ENCODE peak calls at places on chromosomes 16 and 17, in five cellular contexts. A is H1, I is HCT116, R is K562, U is HepG2. V is an unnamed sample.

GRCh38 chr17:77836557-77837041 is 121.9 kb upstream of the TNRC6C start:
- DNase-seq in A (no peak), U (no peak), I (peak; percentile 65), R (no peak), V (no peak)

GRCh38 chr17:31521632-31522283 is 130.3 kb downstream of the RAB11FIP4 start:
- DNase-seq in A (no peak), U (no peak), I (no peak), R (no peak), V (no peak)

GRCh38 chr17:66337866-66338472 is 35.6 kb downstream of the PRKCA start:
- DNase-seq in R (no peak), A (no peak), U (no peak), I (no peak), V (no peak)

GRCh38 chr16:51982715-51983680 is 563.9 kb downstream of the TOX3 start:
- DNase-seq in A (peak; percentile 52), I (peak; percentile 33), U (peak; percentile 67), R (peak; percentile 58), V (no peak)

GRCh38 chr17:32536736-32537646 is 50.2 kb downstream of the CDK5R1 start:
- DNase-seq in A (no peak), I (no peak), U (no peak), R (peak; percentile 44), V (no peak)

GRCh38 chr17:59494757-59495368 is 70.5 kb upstream of the DHX40 start:
- DNase-seq in A (no peak), I (no peak), U (no peak), R (no peak), V (no peak)

GRCh38 chr16:69762843-69763556 is 868 bp downstream of the WWP2 start:
- DNase-seq in I (no peak), U (peak; percentile 37), A (no peak), R (peak; percentile 52), V (no peak)

GRCh38 chr16:54489225-54489781 is 202.7 kb upstream of the IRX3 start:
- DNase-seq in U (no peak), A (no peak), I (no peak), R (no peak), V (no peak)

GRCh38 chr16:79509221-79509631 is 91.3 kb downstream of the MAF start:
- DNase-seq in U (no peak), A (no peak), R (no peak), I (no peak), V (no peak)

GRCh38 chr17:48542956-48543853 is 1.7 kb downstream of the HOXB2 start:
- DNase-seq in I (no peak), R (peak; percentile 79), U (no peak), A (peak; percentile 84), V (no peak)

GRCh38 chr16:2964416-2965223 is 545 bp downstream of the KREMEN2 start:
- DNase-seq in U (peak; percentile 74), R (peak; percentile 92), I (peak; percentile 76), A (peak; percentile 95), V (no peak)

GRCh38 chr16:68380676-68381362 is 67.5 kb downstream of the SMPD3 start:
- DNase-seq in R (no peak), U (no peak), A (no peak), I (no peak), V (no peak)

GRCh38 chr17:78980624-78980972 is 875 bp upstream of the LGALS3BP start:
- DNase-seq in A (no peak), R (no peak), I (no peak), U (no peak), V (no peak)

GRCh38 chr17:29568331-29569244 is at the start of gene TP53I13:
- DNase-seq in A (peak; percentile 87), R (peak; percentile 94), I (peak; percentile 22), U (peak; percentile 51), V (no peak)
- TF ChIP-seq SRF in A (no peak), R (no peak), I (no peak), U (no peak), V (no peak)

GRCh38 chr16:31477220-31478216 is 5.4 kb upstream of the SLC5A2 start:
- DNase-seq in U (peak; percentile 93), I (no peak), R (peak; percentile 92), A (peak; percentile 86), V (no peak)
- TF ChIP-seq SRF in U (no peak), I (no peak), R (no peak), A (no peak), V (no peak)

DNA sequence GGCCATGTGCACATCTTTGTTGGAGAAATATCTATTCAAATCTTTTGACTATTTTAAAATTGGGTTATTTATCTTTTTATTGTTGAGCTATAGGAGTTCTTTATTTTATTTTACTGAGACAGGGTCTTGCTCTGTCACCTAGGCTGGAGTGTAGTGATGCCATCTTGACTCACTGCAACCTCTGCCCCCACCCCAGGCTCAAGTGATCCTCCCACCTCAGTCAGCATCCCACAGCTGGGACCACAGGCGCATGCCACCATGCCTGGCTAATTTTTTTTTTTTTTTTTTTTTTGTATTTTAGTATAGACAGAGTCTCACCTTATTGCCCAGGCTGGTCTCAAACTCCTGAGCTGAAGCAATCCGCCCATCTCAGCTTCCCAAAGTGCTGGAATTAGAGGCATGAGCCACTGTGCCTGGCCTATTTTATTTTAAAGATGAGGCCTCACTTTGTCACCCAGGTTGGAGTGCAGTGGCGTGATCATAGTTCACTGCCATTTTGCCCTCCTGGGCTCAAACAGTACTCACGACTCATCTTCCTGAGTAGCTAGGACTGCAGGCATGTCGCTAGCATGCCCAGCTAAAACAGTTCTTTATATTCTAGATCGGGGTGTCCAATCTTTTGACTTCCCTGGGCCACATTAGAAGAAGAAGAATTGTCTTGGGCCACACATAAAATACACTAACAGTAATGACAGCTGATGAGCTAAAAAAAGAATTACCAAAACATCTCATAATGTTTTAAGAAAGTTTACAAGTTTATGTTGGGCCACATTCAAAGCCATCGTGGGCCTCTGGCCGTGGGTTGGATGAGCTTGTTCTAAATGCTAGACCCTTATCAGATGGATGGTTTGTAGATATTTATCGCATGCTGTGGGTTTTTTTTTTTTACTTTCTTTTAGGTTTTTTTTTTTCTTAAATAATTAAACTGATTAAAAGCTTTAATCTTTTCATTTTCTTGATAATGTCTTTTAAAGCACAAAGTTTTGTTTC is 13.7 kb downstream of the TENT4B start:
- DNase-seq in I (no peak), A (no peak), R (no peak), U (peak; percentile 50), V (no peak)
- TF ChIP-seq SRF in I (no peak), A (no peak), R (no peak), U (no peak), V (no peak)

GRCh38 chr16:65024649-65025243 is 97.1 kb downstream of the CDH11 start:
- DNase-seq in U (no peak), R (no peak), A (no peak), I (no peak), V (no peak)

DNA sequence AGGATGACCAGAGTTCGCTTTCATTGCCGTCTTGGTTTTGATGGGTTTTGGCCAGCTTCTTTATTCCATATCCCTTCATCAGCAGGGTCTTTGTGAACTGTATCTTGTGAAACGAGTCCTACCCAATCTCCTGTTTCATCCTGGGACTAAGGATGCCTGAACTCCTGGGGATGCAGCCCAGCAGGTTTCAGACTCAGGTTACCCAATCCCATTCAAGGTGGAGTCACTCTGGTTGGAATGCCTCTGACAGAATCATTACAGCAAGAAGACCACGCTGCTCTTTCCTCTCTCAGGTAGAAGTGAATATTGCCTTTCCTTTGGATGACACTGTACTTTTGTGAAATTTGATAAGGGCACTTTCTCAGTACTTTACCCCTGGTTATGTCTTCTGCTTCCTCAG is 98.1 kb downstream of the CDH11 start:
- DNase-seq in U (no peak), I (no peak), R (no peak), A (no peak), V (no peak)
- TF ChIP-seq SRF in U (no peak), I (no peak), R (no peak), A (no peak), V (no peak)

DNA sequence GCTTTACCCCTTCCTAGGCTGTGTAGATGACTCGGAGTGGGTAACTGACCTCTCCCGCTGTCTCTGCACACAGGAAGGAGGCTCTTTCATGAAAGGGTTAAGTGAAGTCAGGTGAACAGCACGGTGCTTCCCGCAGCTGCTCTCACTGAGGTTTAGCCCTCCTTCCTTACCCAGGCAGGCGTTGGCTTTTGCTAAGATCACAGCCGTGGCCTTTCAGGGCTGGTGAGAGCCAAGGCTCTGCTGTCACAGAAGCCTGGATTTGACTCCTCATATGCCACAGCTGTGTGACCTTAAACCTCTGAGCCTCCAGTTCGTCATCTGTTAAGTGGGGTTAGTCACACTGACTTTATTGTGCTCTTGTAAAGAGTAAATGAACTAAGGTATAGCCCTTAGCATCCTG is 90.9 kb upstream of the PLCG2 start:
- DNase-seq in R (no peak), I (no peak), U (no peak), A (no peak), V (no peak)
- TF ChIP-seq SRF in R (no peak), I (no peak), U (no peak), A (no peak), V (no peak)

GRCh38 chr16:31344712-31345111 is 10.3 kb upstream of the ITGAX start:
- DNase-seq in I (no peak), A (no peak), R (no peak), U (peak; percentile 8), V (peak; percentile 62)
- TF ChIP-seq SRF in I (no peak), A (no peak), R (no peak), U (no peak), V (no peak)

GRCh38 chr16:10326647-10327046 is 59.2 kb upstream of the ATF7IP2 start:
- DNase-seq in I (no peak), A (no peak), U (no peak), R (no peak), V (no peak)

GRCh38 chr16:10332775-10333174 is 53.1 kb upstream of the ATF7IP2 start:
- DNase-seq in U (no peak), A (no peak), I (no peak), R (no peak), V (no peak)

GRCh38 chr16:10333321-10334032 is 52.4 kb upstream of the ATF7IP2 start:
- DNase-seq in A (no peak), I (no peak), R (no peak), U (no peak), V (no peak)

GRCh38 chr16:10335681-10336080 is 50.2 kb upstream of the ATF7IP2 start:
- DNase-seq in U (no peak), R (no peak), A (no peak), I (no peak), V (no peak)

DNA sequence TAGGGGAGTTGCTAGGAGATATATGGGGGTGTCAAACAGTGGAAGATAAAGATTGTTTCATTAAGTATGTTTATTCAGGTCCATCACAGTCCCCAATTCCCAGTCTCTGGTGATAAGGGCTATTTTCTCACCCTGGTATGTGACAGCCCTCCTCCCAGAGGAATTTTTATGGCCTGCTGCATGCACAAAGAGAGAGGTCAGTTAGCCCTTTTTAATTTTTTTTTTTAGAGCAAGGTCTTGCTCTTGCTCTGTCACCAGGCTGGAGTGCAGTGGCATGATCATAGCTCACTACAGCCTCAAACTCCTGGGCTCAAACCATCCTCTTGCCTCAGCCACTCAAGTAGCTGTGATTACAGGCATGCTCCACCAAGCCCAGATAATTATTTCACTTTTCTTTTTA is 53.6 kb upstream of the ATF7IP2 start:
- DNase-seq in I (no peak), R (no peak), A (no peak), U (peak; percentile 74), V (no peak)
- TF ChIP-seq SRF in I (no peak), R (no peak), A (no peak), U (no peak), V (no peak)

V was measured in GM12878.